ENCODE peak calls at places on chromosome 4, in ten cellular contexts. Q, K, E, C, I, R, V, S, U and N are unnamed samples.

GRCh38 chr4:41141910-41142309 is 72.4 kb downstream of the APBB2 start:
- DNase-seq in Q (no peak), K (no peak), E (no peak), C (no peak), I (no peak), R (no peak), V (no peak), S (no peak), U (peak; percentile 95), N (no peak)

GRCh38 chr4:175986-176385 is 51.7 kb downstream of the ZNF718 start:
- DNase-seq in Q (no peak), K (no peak), E (no peak), C (no peak), I (no peak), R (no peak), V (no peak), S (no peak), U (no peak), N (no peak)

GRCh38 chr4:16818005-16818404 is 80.4 kb downstream of the LDB2 start:
- DNase-seq in Q (no peak), K (no peak), E (no peak), C (no peak), I (no peak), R (no peak), V (no peak), S (no peak), U (no peak), N (no peak)

GRCh38 chr4:90486346-90486745 is 359.2 kb downstream of the CCSER1 start:
- DNase-seq in Q (no peak), K (no peak), E (no peak), C (no peak), I (no peak), R (no peak), V (no peak), S (no peak), U (no peak), N (no peak)

GRCh38 chr4:135256111-135256510 is 1054.5 kb upstream of the PABPC4L start:
- DNase-seq in Q (no peak), K (no peak), E (no peak), C (no peak), I (no peak), R (no peak), V (no peak), S (no peak), U (no peak), N (no peak)

GRCh38 chr4:80542747-80543146 is 207.2 kb downstream of the CFAP299 start:
- DNase-seq in Q (no peak), K (no peak), E (no peak), C (no peak), I (no peak), R (no peak), V (no peak), S (no peak), U (no peak), N (no peak)

GRCh38 chr4:184437565-184437964 is 36.8 kb downstream of the IRF2 start:
- DNase-seq in Q (no peak), K (no peak), E (no peak), C (no peak), I (no peak), R (no peak), V (no peak), S (no peak), U (no peak), N (no peak)

GRCh38 chr4:113657834-113658233 is 103.7 kb downstream of the CAMK2D start:
- DNase-seq in Q (no peak), K (no peak), E (no peak), C (no peak), I (no peak), R (no peak), V (no peak), S (no peak), U (peak; percentile 58), N (no peak)

GRCh38 chr4:161002386-161002785 is 1161.4 kb downstream of the FSTL5 start:
- DNase-seq in Q (no peak), K (no peak), E (no peak), C (no peak), I (no peak), R (no peak), V (no peak), S (no peak), U (no peak), N (no peak)

GRCh38 chr4:1595789-1596325 is 88.3 kb downstream of the FAM53A start:
- DNase-seq in Q (no peak), K (no peak), E (no peak), C (no peak), I (no peak), R (no peak), V (peak; percentile 46), S (no peak), U (no peak), N (no peak)

GRCh38 chr4:55503164-55503563 is 43.5 kb downstream of the CLOCK start:
- DNase-seq in Q (no peak), K (no peak), E (peak; percentile 38), C (no peak), I (no peak), R (no peak), V (no peak), S (no peak), U (peak; percentile 3), N (no peak)

GRCh38 chr4:38113136-38113535 is 152.9 kb downstream of the PTTG2 start:
- DNase-seq in Q (no peak), K (no peak), E (no peak), C (no peak), I (no peak), R (no peak), V (no peak), S (no peak), U (no peak), N (no peak)

GRCh38 chr4:108272566-108272965 is 103.8 kb upstream of the LEF1 start:
- DNase-seq in Q (no peak), K (no peak), E (no peak), C (no peak), I (no peak), R (no peak), V (no peak), S (no peak), U (no peak), N (no peak)

GRCh38 chr4:110610940-110611785 is 11.7 kb downstream of the PITX2 start:
- DNase-seq in Q (no peak), K (no peak), E (no peak), C (no peak), I (no peak), R (no peak), V (no peak), S (no peak), U (no peak), N (peak; percentile 78)
- TF ChIP-seq POLR2A in Q (no peak), K (no peak), E (no peak), C (no peak), I (no peak), R (no peak), V (no peak), S (no peak), U (no peak), N (no peak)

GRCh38 chr4:12116009-12116542 is 687.4 kb upstream of the HS3ST1 start:
- DNase-seq in Q (no peak), K (no peak), E (no peak), C (no peak), I (no peak), R (no peak), V (no peak), S (no peak), U (no peak), N (no peak)

DNA sequence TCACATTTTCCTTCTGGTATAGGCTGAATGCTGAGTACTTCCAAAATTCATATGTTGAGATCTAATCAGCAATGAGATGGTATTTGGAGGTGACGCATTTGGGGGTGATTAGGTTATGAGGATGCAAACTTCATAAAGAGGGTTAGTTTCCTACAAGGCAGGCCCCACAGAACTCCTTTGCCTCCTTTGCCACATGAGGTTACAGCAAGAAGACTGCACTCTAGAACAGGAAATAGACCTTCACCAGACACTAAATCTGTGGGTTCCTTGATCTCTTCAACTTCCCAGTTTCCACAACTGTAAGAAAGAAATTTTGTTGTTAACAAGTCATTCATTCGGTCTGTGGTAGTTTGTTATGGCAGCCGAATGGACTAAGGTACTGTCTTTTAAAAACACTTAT is 681.9 kb upstream of the HS3ST1 start:
- DNase-seq in Q (no peak), K (no peak), E (no peak), C (no peak), I (no peak), R (no peak), V (no peak), S (no peak), U (no peak), N (no peak)
- TF ChIP-seq POLR2AphosphoS5 in Q (no peak), K (no peak), E (no peak), C (no peak), I (no peak), R (no peak), V (no peak), S (no peak), U (no peak), N (no peak)

GRCh38 chr4:115537387-115537786 is 424.0 kb upstream of the NDST4 start:
- DNase-seq in Q (no peak), K (no peak), E (peak; percentile 12), C (no peak), I (no peak), R (no peak), V (no peak), S (no peak), U (no peak), N (no peak)
- TF ChIP-seq CTCF in Q (no peak), K (no peak), E (no peak), C (no peak), I (no peak), R (no peak), V (no peak), S (no peak), U (no peak), N (no peak)

GRCh38 chr4:186228514-186228894 is 1.2 kb downstream of the KLKB1 start:
- DNase-seq in Q (no peak), K (no peak), E (no peak), C (no peak), I (no peak), R (no peak), V (no peak), S (no peak), U (no peak), N (no peak)

GRCh38 chr4:186227744-186228513 is 622 bp downstream of the KLKB1 start:
- DNase-seq in Q (no peak), K (no peak), E (no peak), C (no peak), I (no peak), R (no peak), V (no peak), S (no peak), U (no peak), N (no peak)

GRCh38 chr4:186226521-186227189 is 652 bp upstream of the KLKB1 start:
- DNase-seq in Q (no peak), K (no peak), E (no peak), C (no peak), I (no peak), R (no peak), V (no peak), S (no peak), U (no peak), N (no peak)

GRCh38 chr4:186225848-186226247 is 1.5 kb upstream of the KLKB1 start:
- DNase-seq in Q (no peak), K (no peak), E (no peak), C (no peak), I (no peak), R (no peak), V (no peak), S (no peak), U (no peak), N (no peak)

DNA sequence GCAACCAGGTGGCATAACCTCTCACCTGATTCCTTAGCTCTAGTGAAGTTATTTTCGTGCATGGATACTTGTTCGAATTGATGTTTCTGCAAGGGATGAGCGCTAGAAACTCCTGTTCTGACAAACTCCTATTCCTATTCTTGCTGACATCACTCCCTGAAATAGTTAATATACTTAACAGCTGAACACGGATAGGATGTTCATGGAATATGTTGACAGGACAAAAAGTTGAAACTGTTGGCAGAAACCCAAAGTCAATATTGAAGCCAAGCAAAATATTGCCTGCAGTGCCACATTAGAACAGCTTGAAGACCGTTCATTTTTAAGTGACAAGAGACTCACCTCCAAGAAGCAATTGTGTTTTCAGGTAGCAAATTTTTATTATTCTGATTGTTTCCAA is at the start of gene KLKB1:
- DNase-seq in Q (peak; percentile 19), K (no peak), E (no peak), C (no peak), I (no peak), R (no peak), V (no peak), S (no peak), U (peak; percentile 15), N (no peak)
- TF ChIP-seq POLR2A in Q (no peak), K (no peak), E (no peak), C (no peak), I (no peak), R (no peak), V (no peak), S (no peak), U (no peak), N (no peak)